ENCODE peak calls at places on chromosome 12, in eight cellular contexts. Q is WERI-Rb-1, W is activated T-cell treated with anti-CD3 and anti-CD28 coated beads for 48 hours, I is T-helper 2 cell, O is frontal cortex, G is cerebellar nuclear complex, C is glutamatergic neuron, T is AG09309. M is an unnamed sample.

GRCh38 chr12:58961906-58962305 is 41.6 kb upstream of the LRIG3 start:
- DNase-seq in Q (no peak), W (no peak), I (no peak), O (no peak), G (no peak), C (no peak), T (no peak), M (no peak)

GRCh38 chr12:5003025-5003666 is 40.5 kb upstream of the KCNA5 start:
- DNase-seq in Q (peak; percentile 76), W (peak; percentile 39), I (no peak), O (peak; percentile 16), G (peak; percentile 55), C (peak; percentile 84), T (no peak), M (peak; percentile 59)

GRCh38 chr12:55931780-55932545 is 1.0 kb downstream of the DGKA start:
- DNase-seq in Q (peak; percentile 25), W (no peak), I (peak; percentile 12), O (peak; percentile 64), G (no peak), C (peak; percentile 67), T (no peak), M (peak; percentile 42)

GRCh38 chr12:5191803-5192538 is 148.3 kb downstream of the KCNA5 start:
- DNase-seq in Q (no peak), W (no peak), I (no peak), O (no peak), G (no peak), C (no peak), T (no peak), M (no peak)

GRCh38 chr12:105480162-105480561 is 149.7 kb downstream of the C12orf75 start:
- DNase-seq in Q (no peak), W (no peak), I (no peak), O (no peak), G (no peak), C (no peak), T (no peak), M (no peak)

GRCh38 chr12:72010365-72010764 is 71.7 kb downstream of the TPH2 start:
- DNase-seq in Q (no peak), W (no peak), I (no peak), O (no peak), G (no peak), C (no peak), T (no peak), M (no peak)

GRCh38 chr12:108495054-108495453 is 20.0 kb upstream of the FICD start:
- DNase-seq in Q (peak; percentile 52), W (peak; percentile 29), I (no peak), O (no peak), G (no peak), C (peak; percentile 68), T (no peak), M (no peak)

GRCh38 chr12:48003226-48004038 is 844 bp downstream of the COL2A1 start:
- DNase-seq in Q (no peak), W (no peak), I (no peak), O (peak; percentile 31), G (no peak), C (no peak), T (no peak), M (no peak)

GRCh38 chr12:119802472-119802871 is 74.6 kb downstream of the CIT start:
- DNase-seq in Q (no peak), W (no peak), I (no peak), O (peak; percentile 19), G (peak; percentile 87), C (peak; percentile 38), T (peak; percentile 53), M (peak; percentile 19)